ENCODE peak calls at places on chromosomes 4 and X, in seven cellular contexts. One of them, this sample, is unnamed.

GRCh38 chr4:107155366-107155765 is 119.3 kb upstream of the DKK2 start:
- DNase-seq in GM23338: no peak
- DNase-seq in hepatocyte: no peak
- DNase-seq in GM23248: no peak
- DNase-seq in neural progenitor cell: no peak
- DNase-seq in HCT116: no peak
- DNase-seq in PC-3: no peak
- DNase-seq in this sample: no peak

GRCh38 chr4:85531575-85532339 is 56.8 kb downstream of the ARHGAP24 start:
- DNase-seq in GM23338: no peak
- DNase-seq in hepatocyte: no peak
- DNase-seq in GM23248: no peak
- DNase-seq in neural progenitor cell: no peak
- DNase-seq in HCT116: no peak
- DNase-seq in PC-3: no peak
- DNase-seq in this sample: no peak

GRCh38 chr4:56705373-56705772 is 24.3 kb upstream of the HOPX start:
- DNase-seq in GM23338: no peak
- DNase-seq in hepatocyte: no peak
- DNase-seq in GM23248: no peak
- DNase-seq in neural progenitor cell: no peak
- DNase-seq in HCT116: no peak
- DNase-seq in PC-3: no peak
- DNase-seq in this sample: no peak

GRCh38 chr4:76993787-76994641 is 44.5 kb downstream of the SEPTIN11 start:
- DNase-seq in GM23338: no peak
- DNase-seq in hepatocyte: no peak
- DNase-seq in GM23248: no peak
- DNase-seq in neural progenitor cell: no peak
- DNase-seq in HCT116: no peak
- DNase-seq in PC-3: no peak
- DNase-seq in this sample: peak; percentile 92

GRCh38 chrX:121062289-121062688 is 14.9 kb downstream of the GLUD2 start:
- DNase-seq in GM23338: no peak
- DNase-seq in hepatocyte: no peak
- DNase-seq in GM23248: no peak
- DNase-seq in neural progenitor cell: no peak
- DNase-seq in HCT116: no peak
- DNase-seq in PC-3: no peak
- DNase-seq in this sample: no peak

GRCh38 chr4:158521490-158522111 is at the start of gene RXFP1:
- DNase-seq in GM23338: no peak
- DNase-seq in hepatocyte: no peak
- DNase-seq in GM23248: peak; percentile 25
- DNase-seq in neural progenitor cell: no peak
- DNase-seq in HCT116: no peak
- DNase-seq in PC-3: no peak
- DNase-seq in this sample: no peak

GRCh38 chrX:7085879-7086278 is 61.6 kb upstream of the STS start:
- DNase-seq in GM23338: no peak
- DNase-seq in hepatocyte: no peak
- DNase-seq in GM23248: no peak
- DNase-seq in neural progenitor cell: no peak
- DNase-seq in HCT116: no peak
- DNase-seq in PC-3: no peak
- DNase-seq in this sample: no peak

GRCh38 chr4:87423313-87424031 is 1.1 kb downstream of the NUDT9 start:
- DNase-seq in GM23338: no peak
- DNase-seq in hepatocyte: no peak
- DNase-seq in GM23248: peak; percentile 30
- DNase-seq in neural progenitor cell: no peak
- DNase-seq in HCT116: no peak
- DNase-seq in PC-3: no peak
- DNase-seq in this sample: peak; percentile 38

GRCh38 chr4:61772116-61772515 is 572.0 kb downstream of the ADGRL3 start:
- DNase-seq in GM23338: no peak
- DNase-seq in hepatocyte: no peak
- DNase-seq in GM23248: no peak
- DNase-seq in neural progenitor cell: no peak
- DNase-seq in HCT116: no peak
- DNase-seq in PC-3: peak; percentile 83
- DNase-seq in this sample: no peak

GRCh38 chr4:123649644-123650356 is 253.2 kb downstream of the SPRY1 start:
- DNase-seq in GM23338: peak; percentile 54
- DNase-seq in hepatocyte: peak; percentile 78
- DNase-seq in GM23248: peak; percentile 76
- DNase-seq in neural progenitor cell: peak; percentile 38
- DNase-seq in HCT116: no peak
- DNase-seq in PC-3: peak; percentile 39
- DNase-seq in this sample: no peak

GRCh38 chr4:154416183-154416543 is 75.4 kb downstream of the DCHS2 start:
- DNase-seq in GM23338: peak; percentile 76
- DNase-seq in hepatocyte: peak; percentile 37
- DNase-seq in GM23248: peak; percentile 4
- DNase-seq in neural progenitor cell: peak; percentile 68
- DNase-seq in HCT116: no peak
- DNase-seq in PC-3: no peak
- DNase-seq in this sample: no peak

GRCh38 chr4:128812360-128812958 is 3.0 kb downstream of the JADE1 start:
- DNase-seq in GM23338: peak; percentile 82
- DNase-seq in hepatocyte: peak; percentile 81
- DNase-seq in GM23248: peak; percentile 92
- DNase-seq in neural progenitor cell: peak; percentile 96
- DNase-seq in HCT116: peak; percentile 19
- DNase-seq in PC-3: peak; percentile 52
- DNase-seq in this sample: peak; percentile 82

GRCh38 chr4:169690787-169691186 is 67.0 kb downstream of the HPF1 start:
- DNase-seq in GM23338: no peak
- DNase-seq in hepatocyte: no peak
- DNase-seq in GM23248: no peak
- DNase-seq in neural progenitor cell: no peak
- DNase-seq in HCT116: no peak
- DNase-seq in PC-3: no peak
- DNase-seq in this sample: no peak

GRCh38 chr4:97656034-97656720 is 487.1 kb downstream of the STPG2 start:
- DNase-seq in GM23338: no peak
- DNase-seq in hepatocyte: peak; percentile 23
- DNase-seq in GM23248: peak; percentile 30
- DNase-seq in neural progenitor cell: no peak
- DNase-seq in HCT116: peak; percentile 33
- DNase-seq in PC-3: peak; percentile 88
- DNase-seq in this sample: no peak

GRCh38 chrX:8849462-8849861 is 48.3 kb upstream of the FAM9A start:
- DNase-seq in GM23338: no peak
- DNase-seq in hepatocyte: no peak
- DNase-seq in GM23248: no peak
- DNase-seq in neural progenitor cell: no peak
- DNase-seq in HCT116: no peak
- DNase-seq in PC-3: peak; percentile 69
- DNase-seq in this sample: no peak

GRCh38 chrX:2894885-2895292 is 34.2 kb downstream of the ARSD start:
- DNase-seq in GM23338: no peak
- DNase-seq in hepatocyte: peak; percentile 85
- DNase-seq in GM23248: no peak
- DNase-seq in neural progenitor cell: no peak
- DNase-seq in HCT116: no peak
- DNase-seq in PC-3: peak; percentile 7
- DNase-seq in this sample: no peak

GRCh38 chrX:153771686-153772607 is 7.9 kb downstream of the PLXNB3 start:
- DNase-seq in GM23338: no peak
- DNase-seq in hepatocyte: no peak
- DNase-seq in GM23248: no peak
- DNase-seq in neural progenitor cell: no peak
- DNase-seq in HCT116: no peak
- DNase-seq in PC-3: no peak
- DNase-seq in this sample: no peak

GRCh38 chr4:111957992-111958391 is 187.3 kb upstream of the FAM241A start:
- DNase-seq in GM23338: no peak
- DNase-seq in hepatocyte: peak; percentile 42
- DNase-seq in GM23248: no peak
- DNase-seq in neural progenitor cell: no peak
- DNase-seq in HCT116: no peak
- DNase-seq in PC-3: no peak
- DNase-seq in this sample: no peak

GRCh38 chr4:111957131-111957530 is 188.1 kb upstream of the FAM241A start:
- DNase-seq in GM23338: no peak
- DNase-seq in hepatocyte: no peak
- DNase-seq in GM23248: no peak
- DNase-seq in neural progenitor cell: no peak
- DNase-seq in HCT116: no peak
- DNase-seq in PC-3: no peak
- DNase-seq in this sample: no peak

GRCh38 chr4:111960241-111960667 is 185.0 kb upstream of the FAM241A start:
- DNase-seq in GM23338: no peak
- DNase-seq in hepatocyte: no peak
- DNase-seq in GM23248: peak; percentile 90
- DNase-seq in neural progenitor cell: no peak
- DNase-seq in HCT116: peak; percentile 15
- DNase-seq in PC-3: peak; percentile 44
- DNase-seq in this sample: peak; percentile 59

GRCh38 chr4:111961806-111962205 is 183.4 kb upstream of the FAM241A start:
- DNase-seq in GM23338: no peak
- DNase-seq in hepatocyte: no peak
- DNase-seq in GM23248: peak; percentile 88
- DNase-seq in neural progenitor cell: no peak
- DNase-seq in HCT116: no peak
- DNase-seq in PC-3: no peak
- DNase-seq in this sample: no peak

DNA sequence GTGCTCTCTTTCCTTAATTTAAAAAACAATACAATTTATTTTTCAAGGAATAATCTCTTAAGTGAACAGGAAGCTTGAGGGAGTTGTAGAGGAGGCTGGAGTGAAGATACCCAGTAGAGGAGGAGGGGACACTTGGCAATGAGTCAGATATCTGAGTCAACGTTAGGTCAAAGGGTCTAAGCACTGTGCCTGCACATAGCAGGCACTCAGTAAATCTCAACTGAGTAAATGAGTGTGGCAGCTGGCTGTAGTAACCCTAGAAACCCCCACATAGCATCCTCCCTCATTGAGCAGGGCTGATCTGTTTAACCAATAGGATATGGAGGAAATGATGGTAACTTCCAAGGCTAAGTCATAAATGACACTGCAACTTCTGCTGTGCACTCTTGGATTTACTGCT is 186.1 kb upstream of the FAM241A start:
- DNase-seq in GM23338: no peak
- DNase-seq in hepatocyte: peak; percentile 44
- DNase-seq in GM23248: peak; percentile 62
- DNase-seq in neural progenitor cell: no peak
- DNase-seq in HCT116: peak; percentile 34
- DNase-seq in PC-3: peak; percentile 48
- DNase-seq in this sample: no peak
- TF ChIP-seq EZH2phosphoT487 in GM23338: no peak
- TF ChIP-seq EZH2phosphoT487 in hepatocyte: no peak
- TF ChIP-seq EZH2phosphoT487 in GM23248: no peak
- TF ChIP-seq EZH2phosphoT487 in neural progenitor cell: no peak
- TF ChIP-seq EZH2phosphoT487 in HCT116: no peak
- TF ChIP-seq EZH2phosphoT487 in PC-3: no peak
- TF ChIP-seq EZH2phosphoT487 in this sample: no peak

DNA sequence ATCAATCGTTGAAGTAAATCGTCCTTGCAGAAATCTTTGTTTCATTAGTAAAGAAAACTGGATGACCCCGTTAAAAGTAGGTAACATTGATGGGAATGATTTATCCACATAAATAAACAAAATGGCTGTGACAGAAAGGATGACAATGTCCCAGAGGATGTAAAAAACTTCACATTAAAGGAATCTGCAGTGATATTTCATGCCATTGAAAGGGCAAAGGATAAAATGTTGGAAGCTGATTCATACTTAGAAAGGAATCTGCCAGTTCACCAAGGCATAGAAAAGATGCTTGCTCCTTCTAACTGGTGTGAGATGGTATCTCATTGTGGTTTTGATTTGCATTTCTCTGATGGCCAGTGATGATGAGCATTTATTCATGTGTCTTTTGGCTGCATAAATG is 24.2 kb upstream of the EPGN start:
- DNase-seq in GM23338: no peak
- DNase-seq in hepatocyte: no peak
- DNase-seq in GM23248: peak; percentile 78
- DNase-seq in neural progenitor cell: no peak
- DNase-seq in HCT116: peak; percentile 22
- DNase-seq in PC-3: peak; percentile 88
- DNase-seq in this sample: no peak
- H3K4me3 ChIP-seq in GM23338: no peak overlapping the region
- H3K4me3 ChIP-seq in hepatocyte: no peak overlapping the region
- H3K4me3 ChIP-seq in GM23248: peak overlapping the region; percentile 35
- H3K4me3 ChIP-seq in neural progenitor cell: no peak overlapping the region
- H3K4me3 ChIP-seq in HCT116: no peak overlapping the region
- H3K4me3 ChIP-seq in PC-3: peak overlapping the region; percentile 13
- H3K4me3 ChIP-seq in this sample: no peak overlapping the region

GRCh38 chr4:91826186-91826585 is 477.6 kb upstream of the GRID2 start:
- DNase-seq in GM23338: no peak
- DNase-seq in hepatocyte: no peak
- DNase-seq in GM23248: no peak
- DNase-seq in neural progenitor cell: no peak
- DNase-seq in HCT116: no peak
- DNase-seq in PC-3: peak; percentile 92
- DNase-seq in this sample: no peak
- TF ChIP-seq EZH2 in GM23338: no peak
- TF ChIP-seq EZH2 in hepatocyte: no peak
- TF ChIP-seq EZH2 in GM23248: no peak
- TF ChIP-seq EZH2 in neural progenitor cell: no peak
- TF ChIP-seq EZH2 in HCT116: no peak
- TF ChIP-seq EZH2 in PC-3: no peak
- TF ChIP-seq EZH2 in this sample: no peak

GRCh38 chrX:13386636-13387035 is 66.8 kb upstream of the ATXN3L start:
- DNase-seq in GM23338: no peak
- DNase-seq in hepatocyte: no peak
- DNase-seq in GM23248: no peak
- DNase-seq in neural progenitor cell: no peak
- DNase-seq in HCT116: no peak
- DNase-seq in PC-3: no peak
- DNase-seq in this sample: no peak

GRCh38 chrX:13383907-13384306 is 64.1 kb upstream of the ATXN3L start:
- DNase-seq in GM23338: no peak
- DNase-seq in hepatocyte: no peak
- DNase-seq in GM23248: no peak
- DNase-seq in neural progenitor cell: no peak
- DNase-seq in HCT116: no peak
- DNase-seq in PC-3: no peak
- DNase-seq in this sample: no peak

GRCh38 chrX:13386092-13386491 is 66.2 kb upstream of the ATXN3L start:
- DNase-seq in GM23338: no peak
- DNase-seq in hepatocyte: no peak
- DNase-seq in GM23248: no peak
- DNase-seq in neural progenitor cell: no peak
- DNase-seq in HCT116: no peak
- DNase-seq in PC-3: peak; percentile 44
- DNase-seq in this sample: no peak

GRCh38 chrX:13387656-13388421 is 68.0 kb upstream of the ATXN3L start:
- DNase-seq in GM23338: no peak
- DNase-seq in hepatocyte: no peak
- DNase-seq in GM23248: peak; percentile 75
- DNase-seq in neural progenitor cell: no peak
- DNase-seq in HCT116: no peak
- DNase-seq in PC-3: peak; percentile 22
- DNase-seq in this sample: no peak

DNA sequence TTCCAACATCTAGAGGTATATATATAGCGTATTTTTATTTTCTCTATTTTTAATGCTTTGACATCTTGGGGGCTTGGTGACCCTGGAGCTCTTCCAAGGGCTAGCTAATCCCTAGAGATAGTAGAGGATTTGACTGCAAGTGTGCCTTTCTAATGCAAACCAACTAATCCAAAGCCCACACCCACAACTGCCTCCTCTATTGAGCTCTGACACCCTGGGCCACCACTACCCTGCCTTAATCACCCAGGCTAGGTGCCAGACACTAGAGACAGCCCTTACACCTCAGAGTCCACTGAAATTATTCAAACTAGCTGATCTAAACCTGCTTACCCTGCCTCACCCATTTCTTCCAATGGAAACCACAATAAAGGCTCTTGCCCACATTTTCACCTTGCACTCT is 69.6 kb upstream of the ATXN3L start:
- DNase-seq in GM23338: no peak
- DNase-seq in hepatocyte: no peak
- DNase-seq in GM23248: no peak
- DNase-seq in neural progenitor cell: peak; percentile 16
- DNase-seq in HCT116: no peak
- DNase-seq in PC-3: no peak
- DNase-seq in this sample: no peak
- TF ChIP-seq EZH2phosphoT487 in GM23338: no peak
- TF ChIP-seq EZH2phosphoT487 in hepatocyte: no peak
- TF ChIP-seq EZH2phosphoT487 in GM23248: no peak
- TF ChIP-seq EZH2phosphoT487 in neural progenitor cell: no peak
- TF ChIP-seq EZH2phosphoT487 in HCT116: no peak
- TF ChIP-seq EZH2phosphoT487 in PC-3: no peak
- TF ChIP-seq EZH2phosphoT487 in this sample: no peak